ENCODE peak calls at places on chromosome 22, in seven cellular contexts. T is uterus, G is GM06990, U is endothelial cell of umbilical vein, I is AG10803, X is heart left ventricle, P is transverse colon. R is an unnamed sample.

GRCh38 chr22:28750471-28750881 is 8.6 kb downstream of the HSCB start:
- DNase-seq in T (no peak), G (no peak), U (peak; percentile 96), I (peak; percentile 25), X (no peak), P (no peak), R (no peak)

GRCh38 chr22:31561970-31562369 is 65.6 kb downstream of the SFI1 start:
- DNase-seq in T (no peak), G (no peak), U (no peak), I (no peak), X (no peak), P (no peak), R (no peak)

GRCh38 chr22:41380993-41381328 is 781 bp upstream of the TEF start:
- DNase-seq in T (no peak), G (no peak), U (peak; percentile 62), I (peak; percentile 97), X (no peak), P (peak; percentile 74), R (no peak)

GRCh38 chr22:41848468-41848867 is 15.6 kb downstream of the SREBF2 start:
- DNase-seq in T (no peak), G (no peak), U (no peak), I (peak; percentile 28), X (no peak), P (peak; percentile 88), R (no peak)

GRCh38 chr22:23888615-23889401 is 5.4 kb upstream of the MIF start:
- DNase-seq in T (no peak), G (no peak), U (peak; percentile 3), I (peak; percentile 22), X (no peak), P (no peak), R (no peak)

GRCh38 chr22:47289316-47289985 is 527.0 kb downstream of the TBC1D22A start:
- DNase-seq in T (peak; percentile 7), G (no peak), U (no peak), I (no peak), X (no peak), P (no peak), R (no peak)

GRCh38 chr22:43015677-43016042 is 711 bp upstream of the PACSIN2 start:
- DNase-seq in T (no peak), G (no peak), U (no peak), I (no peak), X (no peak), P (no peak), R (no peak)

GRCh38 chr22:48561676-48562075 is 1266.0 kb downstream of the BRD1 start:
- DNase-seq in T (no peak), G (no peak), U (no peak), I (no peak), X (no peak), P (no peak), R (no peak)

GRCh38 chr22:23220485-23221350 is 40.4 kb downstream of the BCR start:
- DNase-seq in T (no peak), G (peak; percentile 41), U (peak; percentile 68), I (peak; percentile 82), X (no peak), P (peak; percentile 41), R (peak; percentile 72)

GRCh38 chr22:44128961-44129613 is 51.6 kb upstream of the PARVG start:
- DNase-seq in T (no peak), G (no peak), U (no peak), I (no peak), X (no peak), P (no peak), R (no peak)

GRCh38 chr22:24325105-24325757 is 54.6 kb downstream of the SPECC1L start:
- DNase-seq in T (no peak), G (peak; percentile 8), U (peak; percentile 87), I (peak; percentile 99), X (no peak), P (no peak), R (peak; percentile 78)

GRCh38 chr22:50530280-50530856 is 556 bp upstream of the TYMP start:
- DNase-seq in T (peak; percentile 66), G (no peak), U (no peak), I (peak; percentile 83), X (no peak), P (peak; percentile 88), R (peak; percentile 74)

GRCh38 chr22:49481651-49482399 is 345.8 kb downstream of the BRD1 start:
- DNase-seq in T (no peak), G (no peak), U (no peak), I (no peak), X (no peak), P (no peak), R (no peak)

GRCh38 chr22:49242480-49242879 is 585.2 kb downstream of the BRD1 start:
- DNase-seq in T (no peak), G (no peak), U (no peak), I (no peak), X (no peak), P (no peak), R (no peak)

GRCh38 chr22:29308791-29309262 is 2.4 kb downstream of the GAS2L1 start:
- DNase-seq in T (no peak), G (no peak), U (peak; percentile 49), I (peak; percentile 75), X (no peak), P (peak; percentile 50), R (peak; percentile 31)

GRCh38 chr22:20960609-20961008 is 6.4 kb upstream of the AIFM3 start:
- DNase-seq in T (no peak), G (no peak), U (no peak), I (no peak), X (no peak), P (no peak), R (no peak)

GRCh38 chr22:42700901-42701300 is 19.8 kb downstream of the A4GALT start:
- DNase-seq in T (no peak), G (no peak), U (no peak), I (no peak), X (no peak), P (no peak), R (no peak)

GRCh38 chr22:49208003-49208402 is 619.7 kb downstream of the BRD1 start:
- DNase-seq in T (peak; percentile 2), G (no peak), U (no peak), I (no peak), X (no peak), P (no peak), R (no peak)

GRCh38 chr22:49213731-49214352 is 613.8 kb downstream of the BRD1 start:
- DNase-seq in T (peak; percentile 4), G (no peak), U (no peak), I (no peak), X (no peak), P (no peak), R (no peak)

GRCh38 chr22:29110946-29111345 is 38.1 kb downstream of the KREMEN1 start:
- DNase-seq in T (no peak), G (no peak), U (no peak), I (no peak), X (no peak), P (no peak), R (no peak)

DNA sequence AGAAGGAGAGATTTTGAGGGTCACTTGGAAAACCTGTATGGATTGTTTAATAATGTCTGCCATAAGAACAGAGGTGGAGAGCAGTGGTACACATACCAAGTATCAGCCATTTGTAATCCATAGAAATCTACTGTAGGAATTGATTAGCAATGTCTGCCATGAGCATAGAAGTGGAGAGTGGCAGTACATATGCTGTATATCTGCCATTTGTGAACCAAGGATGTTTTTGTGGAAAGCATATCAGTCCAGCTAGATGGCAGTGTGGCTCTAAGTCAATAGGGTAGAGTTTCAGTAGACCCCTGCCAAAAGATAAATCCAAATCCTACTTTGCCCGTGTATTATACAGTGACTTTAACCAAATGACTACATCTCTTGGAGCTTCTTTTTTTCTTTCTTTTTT is 82.9 kb upstream of the SEZ6L start:
- DNase-seq in T (no peak), G (no peak), U (no peak), I (no peak), X (no peak), P (no peak), R (no peak)
- TF ChIP-seq CTCF in T (no peak), G (no peak), U (no peak), I (no peak), X (no peak), P (no peak), R (no peak)

GRCh38 chr22:46131151-46131587 is 19.2 kb upstream of the PPARA start:
- DNase-seq in T (peak; percentile 13), G (no peak), U (no peak), I (no peak), X (no peak), P (no peak), R (no peak)
- TF ChIP-seq CTCF in T (no peak), G (peak; percentile 30), U (peak; percentile 46), I (peak; percentile 26), X (no peak), P (no peak), R (no peak)

DNA sequence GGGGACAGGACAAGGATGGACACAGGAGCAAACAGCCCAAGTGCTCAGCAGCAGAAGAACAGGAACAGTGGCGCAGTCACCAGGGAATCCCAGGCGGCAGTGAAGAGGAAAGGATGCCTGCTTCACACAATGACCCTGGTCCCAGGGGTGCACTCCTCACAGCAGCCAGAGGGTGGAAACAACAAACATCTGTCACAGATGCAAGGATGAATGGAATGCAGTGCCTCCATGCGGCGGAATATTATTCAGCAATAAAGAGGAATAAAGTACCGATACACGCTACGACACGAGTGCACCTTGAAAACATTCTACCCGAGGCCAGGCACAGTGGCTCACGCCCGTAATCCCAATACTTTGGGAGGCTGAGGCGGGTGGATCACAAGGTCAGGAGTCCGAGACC is 12.7 kb downstream of the CSNK1E start:
- DNase-seq in T (no peak), G (no peak), U (no peak), I (no peak), X (peak; percentile 63), P (no peak), R (no peak)
- TF ChIP-seq CTCF in T (no peak), G (no peak), U (no peak), I (peak; percentile 35), X (peak; percentile 44), P (no peak), R (no peak)

GRCh38 chr22:30392661-30393321 is 4.0 kb upstream of the SEC14L2 start:
- DNase-seq in T (no peak), G (no peak), U (no peak), I (no peak), X (no peak), P (no peak), R (peak; percentile 62)

GRCh38 chr22:30393885-30394284 is 2.9 kb upstream of the SEC14L2 start:
- DNase-seq in T (no peak), G (no peak), U (no peak), I (no peak), X (no peak), P (no peak), R (no peak)

GRCh38 chr22:30396871-30397655 is at the start of gene SEC14L2:
- DNase-seq in T (peak; percentile 73), G (no peak), U (peak; percentile 52), I (peak; percentile 43), X (peak; percentile 65), P (peak; percentile 78), R (peak; percentile 50)

GRCh38 chr22:30390974-30391691 is 3.9 kb upstream of the RNF215 start:
- DNase-seq in T (peak; percentile 37), G (peak; percentile 78), U (peak; percentile 85), I (peak; percentile 58), X (peak; percentile 40), P (peak; percentile 82), R (peak; percentile 84)

GRCh38 chr22:30393322-30393680 is 3.5 kb upstream of the SEC14L2 start:
- DNase-seq in T (no peak), G (no peak), U (no peak), I (no peak), X (no peak), P (no peak), R (no peak)
- TF ChIP-seq CTCF in T (no peak), G (no peak), U (no peak), I (no peak), X (no peak), P (no peak), R (no peak)

R was measured in GM10248.